ENCODE peak calls at places on chromosomes 6 and 20, in six cellular contexts. One of them, this sample, is unnamed.

GRCh38 chr6:157181649-157182048 is 141.7 kb downstream of the TMEM242 start:
- DNase-seq in lower lobe of right lung: no peak
- DNase-seq in lung: no peak
- DNase-seq in fibroblast of lung: no peak
- DNase-seq in A673: no peak
- DNase-seq in Panc1: peak; percentile 8
- DNase-seq in this sample: no peak

GRCh38 chr20:11178946-11179654 is 505.3 kb upstream of the JAG1 start:
- DNase-seq in lower lobe of right lung: no peak
- DNase-seq in lung: no peak
- DNase-seq in fibroblast of lung: peak; percentile 26
- DNase-seq in A673: peak; percentile 12
- DNase-seq in Panc1: peak; percentile 55
- DNase-seq in this sample: no peak

GRCh38 chr6:25351485-25351884 is 72.3 kb downstream of the CARMIL1 start:
- DNase-seq in lower lobe of right lung: no peak
- DNase-seq in lung: no peak
- DNase-seq in fibroblast of lung: no peak
- DNase-seq in A673: no peak
- DNase-seq in Panc1: no peak
- DNase-seq in this sample: no peak

GRCh38 chr6:5125152-5126006 is 40.2 kb downstream of the PPP1R3G start:
- DNase-seq in lower lobe of right lung: no peak
- DNase-seq in lung: no peak
- DNase-seq in fibroblast of lung: peak; percentile 68
- DNase-seq in A673: peak; percentile 34
- DNase-seq in Panc1: no peak
- DNase-seq in this sample: no peak

GRCh38 chr20:47113362-47114118 is 218.9 kb downstream of the EYA2 start:
- DNase-seq in lower lobe of right lung: no peak
- DNase-seq in lung: no peak
- DNase-seq in fibroblast of lung: peak; percentile 33
- DNase-seq in A673: no peak
- DNase-seq in Panc1: no peak
- DNase-seq in this sample: peak; percentile 60

GRCh38 chr20:42102000-42102399 is 483.8 kb upstream of the CHD6 start:
- DNase-seq in lower lobe of right lung: no peak
- DNase-seq in lung: no peak
- DNase-seq in fibroblast of lung: no peak
- DNase-seq in A673: no peak
- DNase-seq in Panc1: no peak
- DNase-seq in this sample: no peak

GRCh38 chr20:25233016-25233772 is 14.7 kb upstream of the PYGB start:
- DNase-seq in lower lobe of right lung: peak; percentile 81
- DNase-seq in lung: peak; percentile 84
- DNase-seq in fibroblast of lung: peak; percentile 88
- DNase-seq in A673: no peak
- DNase-seq in Panc1: peak; percentile 75
- DNase-seq in this sample: no peak

GRCh38 chr6:147438758-147439528 is 69.5 kb upstream of the SAMD5 start:
- DNase-seq in lower lobe of right lung: no peak
- DNase-seq in lung: no peak
- DNase-seq in fibroblast of lung: no peak
- DNase-seq in A673: no peak
- DNase-seq in Panc1: no peak
- DNase-seq in this sample: no peak

GRCh38 chr6:96234476-96234875 is 218.7 kb downstream of the FUT9 start:
- DNase-seq in lower lobe of right lung: no peak
- DNase-seq in lung: no peak
- DNase-seq in fibroblast of lung: no peak
- DNase-seq in A673: no peak
- DNase-seq in Panc1: no peak
- DNase-seq in this sample: no peak

GRCh38 chr6:107179004-107179403 is 63.7 kb upstream of the BEND3 start:
- DNase-seq in lower lobe of right lung: no peak
- DNase-seq in lung: no peak
- DNase-seq in fibroblast of lung: peak; percentile 27
- DNase-seq in A673: peak; percentile 29
- DNase-seq in Panc1: no peak
- DNase-seq in this sample: no peak

GRCh38 chr20:32535953-32536823 is 48.9 kb downstream of the NOL4L start:
- DNase-seq in lower lobe of right lung: peak; percentile 61
- DNase-seq in lung: no peak
- DNase-seq in fibroblast of lung: no peak
- DNase-seq in A673: peak; percentile 84
- DNase-seq in Panc1: no peak
- DNase-seq in this sample: no peak

GRCh38 chr6:52925919-52926792 is 16.7 kb upstream of the GSTA3 start:
- DNase-seq in lower lobe of right lung: no peak
- DNase-seq in lung: no peak
- DNase-seq in fibroblast of lung: no peak
- DNase-seq in A673: no peak
- DNase-seq in Panc1: peak; percentile 74
- DNase-seq in this sample: no peak

GRCh38 chr6:44804546-44804945 is 417.0 kb downstream of the CDC5L start:
- DNase-seq in lower lobe of right lung: no peak
- DNase-seq in lung: no peak
- DNase-seq in fibroblast of lung: no peak
- DNase-seq in A673: no peak
- DNase-seq in Panc1: no peak
- DNase-seq in this sample: no peak

GRCh38 chr6:6712258-6712978 is 123.9 kb downstream of the LY86 start:
- DNase-seq in lower lobe of right lung: peak; percentile 64
- DNase-seq in lung: no peak
- DNase-seq in fibroblast of lung: peak; percentile 96
- DNase-seq in A673: no peak
- DNase-seq in Panc1: no peak
- DNase-seq in this sample: peak; percentile 77

GRCh38 chr6:34601706-34602105 is 45.6 kb upstream of the SPDEF start:
- DNase-seq in lower lobe of right lung: no peak
- DNase-seq in lung: no peak
- DNase-seq in fibroblast of lung: no peak
- DNase-seq in A673: no peak
- DNase-seq in Panc1: no peak
- DNase-seq in this sample: no peak

GRCh38 chr20:62885808-62886708 is 24.4 kb upstream of the TCFL5 start:
- DNase-seq in lower lobe of right lung: no peak
- DNase-seq in lung: no peak
- DNase-seq in fibroblast of lung: no peak
- DNase-seq in A673: no peak
- DNase-seq in Panc1: no peak
- DNase-seq in this sample: no peak
- H3K4me3 ChIP-seq in lower lobe of right lung: no peak overlapping the region
- H3K4me3 ChIP-seq in lung: no peak overlapping the region
- H3K4me3 ChIP-seq in fibroblast of lung: no peak overlapping the region
- H3K4me3 ChIP-seq in A673: no peak overlapping the region
- H3K4me3 ChIP-seq in Panc1: no peak overlapping the region
- H3K4me3 ChIP-seq in this sample: no peak overlapping the region

GRCh38 chr6:13012271-13012670 is 295.7 kb downstream of the PHACTR1 start:
- DNase-seq in lower lobe of right lung: no peak
- DNase-seq in lung: no peak
- DNase-seq in fibroblast of lung: no peak
- DNase-seq in A673: no peak
- DNase-seq in Panc1: no peak
- DNase-seq in this sample: no peak
- H3K27me3 ChIP-seq in lower lobe of right lung: peaks cover 17% of the 10 kb centered on the region
- H3K27me3 ChIP-seq in lung: no peaks in the 10 kb centered on the region
- H3K27me3 ChIP-seq in fibroblast of lung: peaks cover 33% of the 10 kb centered on the region
- H3K27me3 ChIP-seq in A673: peaks cover 62% of the 10 kb centered on the region
- H3K27me3 ChIP-seq in Panc1: peaks cover 51% of the 10 kb centered on the region
- H3K27me3 ChIP-seq in this sample: peaks cover 63% of the 10 kb centered on the region

GRCh38 chr6:23106951-23107350 is 537.6 kb downstream of the HDGFL1 start:
- DNase-seq in lower lobe of right lung: no peak
- DNase-seq in lung: no peak
- DNase-seq in fibroblast of lung: peak; percentile 81
- DNase-seq in A673: no peak
- DNase-seq in Panc1: no peak
- DNase-seq in this sample: no peak
- H3K4me3 ChIP-seq in lower lobe of right lung: no peak overlapping the region
- H3K4me3 ChIP-seq in lung: no peak overlapping the region
- H3K4me3 ChIP-seq in fibroblast of lung: no peak overlapping the region
- H3K4me3 ChIP-seq in A673: no peak overlapping the region
- H3K4me3 ChIP-seq in Panc1: no peak overlapping the region
- H3K4me3 ChIP-seq in this sample: no peak overlapping the region

DNA sequence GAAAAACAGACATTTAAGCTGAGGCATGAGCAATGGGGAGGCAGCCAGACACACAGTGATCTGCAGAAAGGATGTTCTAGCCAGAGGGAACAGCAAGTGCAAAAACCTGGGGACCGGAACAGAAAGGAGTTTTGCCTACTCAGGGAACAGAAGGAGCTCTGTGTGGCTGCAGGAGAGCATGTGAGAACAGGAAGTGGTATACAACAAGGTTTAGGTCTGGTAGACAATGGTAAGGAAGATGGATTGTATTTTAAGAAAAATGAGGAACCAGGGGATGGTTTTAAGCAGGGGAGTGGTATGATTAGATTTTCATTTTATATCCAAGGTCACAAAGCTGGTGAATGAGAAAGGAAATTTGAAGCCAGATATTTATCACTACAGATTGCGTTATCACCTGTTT is 157.5 kb downstream of the UNC5CL start:
- DNase-seq in lower lobe of right lung: no peak
- DNase-seq in lung: no peak
- DNase-seq in fibroblast of lung: no peak
- DNase-seq in A673: no peak
- DNase-seq in Panc1: no peak
- DNase-seq in this sample: no peak
- H3K27me3 ChIP-seq in lower lobe of right lung: peaks cover 6% of the 10 kb centered on the region
- H3K27me3 ChIP-seq in lung: peaks cover 3% of the 10 kb centered on the region
- H3K27me3 ChIP-seq in fibroblast of lung: no peaks in the 10 kb centered on the region
- H3K27me3 ChIP-seq in A673: peaks cover 4% of the 10 kb centered on the region
- H3K27me3 ChIP-seq in Panc1: no peaks in the 10 kb centered on the region
- H3K27me3 ChIP-seq in this sample: no peaks in the 10 kb centered on the region

GRCh38 chr20:49635829-49636228 is 67.9 kb upstream of the PTGIS start:
- DNase-seq in lower lobe of right lung: no peak
- DNase-seq in lung: no peak
- DNase-seq in fibroblast of lung: no peak
- DNase-seq in A673: no peak
- DNase-seq in Panc1: no peak
- DNase-seq in this sample: no peak
- H3K4me3 ChIP-seq in lower lobe of right lung: no peak overlapping the region
- H3K4me3 ChIP-seq in lung: no peak overlapping the region
- H3K4me3 ChIP-seq in fibroblast of lung: no peak overlapping the region
- H3K4me3 ChIP-seq in A673: no peak overlapping the region
- H3K4me3 ChIP-seq in Panc1: no peak overlapping the region
- H3K4me3 ChIP-seq in this sample: no peak overlapping the region

GRCh38 chr6:10390495-10391298 is 24.2 kb downstream of the TFAP2A start:
- DNase-seq in lower lobe of right lung: no peak
- DNase-seq in lung: no peak
- DNase-seq in fibroblast of lung: no peak
- DNase-seq in A673: no peak
- DNase-seq in Panc1: no peak
- DNase-seq in this sample: no peak

GRCh38 chr6:10389739-10390494 is 25.0 kb downstream of the TFAP2A start:
- DNase-seq in lower lobe of right lung: no peak
- DNase-seq in lung: no peak
- DNase-seq in fibroblast of lung: no peak
- DNase-seq in A673: no peak
- DNase-seq in Panc1: no peak
- DNase-seq in this sample: no peak

GRCh38 chr6:10391299-10391630 is 23.6 kb downstream of the TFAP2A start:
- DNase-seq in lower lobe of right lung: no peak
- DNase-seq in lung: no peak
- DNase-seq in fibroblast of lung: no peak
- DNase-seq in A673: no peak
- DNase-seq in Panc1: no peak
- DNase-seq in this sample: no peak

GRCh38 chr6:10393544-10394225 is 21.2 kb downstream of the TFAP2A start:
- DNase-seq in lower lobe of right lung: no peak
- DNase-seq in lung: no peak
- DNase-seq in fibroblast of lung: no peak
- DNase-seq in A673: no peak
- DNase-seq in Panc1: no peak
- DNase-seq in this sample: no peak

GRCh38 chr6:10391799-10392198 is 23.1 kb downstream of the TFAP2A start:
- DNase-seq in lower lobe of right lung: no peak
- DNase-seq in lung: no peak
- DNase-seq in fibroblast of lung: no peak
- DNase-seq in A673: no peak
- DNase-seq in Panc1: no peak
- DNase-seq in this sample: no peak
- H3K27me3 ChIP-seq in lower lobe of right lung: peaks cover 100% of the 10 kb centered on the region
- H3K27me3 ChIP-seq in lung: peaks cover 15% of the 10 kb centered on the region
- H3K27me3 ChIP-seq in fibroblast of lung: peaks cover 39% of the 10 kb centered on the region
- H3K27me3 ChIP-seq in A673: no peaks in the 10 kb centered on the region
- H3K27me3 ChIP-seq in Panc1: no peaks in the 10 kb centered on the region
- H3K27me3 ChIP-seq in this sample: no peaks in the 10 kb centered on the region

GRCh38 chr20:63036266-63036665 is 29.5 kb upstream of the BHLHE23 start:
- DNase-seq in lower lobe of right lung: peak; percentile 31
- DNase-seq in lung: no peak
- DNase-seq in fibroblast of lung: no peak
- DNase-seq in A673: no peak
- DNase-seq in Panc1: no peak
- DNase-seq in this sample: peak; percentile 80
- H3K4me3 ChIP-seq in lower lobe of right lung: no peak overlapping the region
- H3K4me3 ChIP-seq in lung: no peak overlapping the region
- H3K4me3 ChIP-seq in fibroblast of lung: no peak overlapping the region
- H3K4me3 ChIP-seq in A673: no peak overlapping the region
- H3K4me3 ChIP-seq in Panc1: no peak overlapping the region
- H3K4me3 ChIP-seq in this sample: no peak overlapping the region

GRCh38 chr6:102853249-102853955 is 1459.9 kb downstream of the GRIK2 start:
- DNase-seq in lower lobe of right lung: no peak
- DNase-seq in lung: no peak
- DNase-seq in fibroblast of lung: no peak
- DNase-seq in A673: no peak
- DNase-seq in Panc1: no peak
- DNase-seq in this sample: no peak

GRCh38 chr6:102848210-102848609 is 1454.7 kb downstream of the GRIK2 start:
- DNase-seq in lower lobe of right lung: no peak
- DNase-seq in lung: no peak
- DNase-seq in fibroblast of lung: no peak
- DNase-seq in A673: no peak
- DNase-seq in Panc1: no peak
- DNase-seq in this sample: no peak

GRCh38 chr6:102848796-102849195 is 1455.3 kb downstream of the GRIK2 start:
- DNase-seq in lower lobe of right lung: no peak
- DNase-seq in lung: no peak
- DNase-seq in fibroblast of lung: no peak
- DNase-seq in A673: no peak
- DNase-seq in Panc1: no peak
- DNase-seq in this sample: no peak
- H3K27me3 ChIP-seq in lower lobe of right lung: no peaks in the 10 kb centered on the region
- H3K27me3 ChIP-seq in lung: no peaks in the 10 kb centered on the region
- H3K27me3 ChIP-seq in fibroblast of lung: no peaks in the 10 kb centered on the region
- H3K27me3 ChIP-seq in A673: no peaks in the 10 kb centered on the region
- H3K27me3 ChIP-seq in Panc1: no peaks in the 10 kb centered on the region
- H3K27me3 ChIP-seq in this sample: no peaks in the 10 kb centered on the region

This sample was measured in RWPE2.